ENCODE peak calls at places on chromosome 18, in four cellular contexts. Z is A549, C is GM12878, T is endothelial cell of umbilical vein. X is an unnamed sample.

GRCh38 chr18:58320907-58321561 is 277.0 kb downstream of the NEDD4L start:
- DNase-seq in Z (no peak), C (no peak), T (no peak), X (no peak)

GRCh38 chr18:63788447-63789096 is 13.4 kb downstream of the SERPINB7 start:
- DNase-seq in Z (peak; percentile 2), C (no peak), T (peak; percentile 79), X (peak; percentile 90)

GRCh38 chr18:63575680-63576079 is 11.5 kb upstream of the SERPINB13 start:
- DNase-seq in Z (no peak), C (no peak), T (no peak), X (peak; percentile 30)

GRCh38 chr18:44725300-44726096 is 44.8 kb downstream of the SETBP1 start:
- DNase-seq in Z (no peak), C (peak; percentile 71), T (peak; percentile 79), X (peak; percentile 44)

GRCh38 chr18:21763846-21764646 is 23.5 kb downstream of the MIB1 start:
- DNase-seq in Z (no peak), C (no peak), T (peak; percentile 60), X (no peak)

GRCh38 chr18:51077217-51077616 is 47.2 kb downstream of the SMAD4 start:
- DNase-seq in Z (no peak), C (no peak), T (no peak), X (no peak)

GRCh38 chr18:34339155-34339554 is 114.4 kb upstream of the NOL4 start:
- DNase-seq in Z (no peak), C (no peak), T (no peak), X (no peak)

GRCh38 chr18:53799134-53799533 is 425.3 kb downstream of the MBD2 start:
- DNase-seq in Z (no peak), C (no peak), T (no peak), X (no peak)

GRCh38 chr18:50802133-50802532 is 17.7 kb downstream of the MRO start:
- DNase-seq in Z (no peak), C (no peak), T (no peak), X (no peak)

GRCh38 chr18:2083691-2084090 is 487.6 kb downstream of the METTL4 start:
- DNase-seq in Z (no peak), C (no peak), T (no peak), X (peak; percentile 66)

GRCh38 chr18:35950628-35950982 is 21.9 kb upstream of the RMP24 start:
- DNase-seq in Z (no peak), C (no peak), T (no peak), X (no peak)

GRCh38 chr18:50748243-50749229 is 71.3 kb downstream of the MRO start:
- DNase-seq in Z (no peak), C (no peak), T (no peak), X (no peak)

GRCh38 chr18:7755753-7756475 is 188.8 kb downstream of the PTPRM start:
- DNase-seq in Z (no peak), C (no peak), T (peak; percentile 62), X (no peak)

GRCh38 chr18:7757175-7757574 is 190.1 kb downstream of the PTPRM start:
- DNase-seq in Z (no peak), C (no peak), T (no peak), X (no peak)

GRCh38 chr18:7750966-7751365 is 183.8 kb downstream of the PTPRM start:
- DNase-seq in Z (no peak), C (no peak), T (no peak), X (no peak)

GRCh38 chr18:7754258-7754657 is 187.1 kb downstream of the PTPRM start:
- DNase-seq in Z (no peak), C (no peak), T (no peak), X (no peak)

GRCh38 chr18:7754725-7755181 is 187.6 kb downstream of the PTPRM start:
- DNase-seq in Z (peak; percentile 8), C (no peak), T (no peak), X (no peak)
- TF ChIP-seq POLR2A in Z (no peak), C (no peak), T (no peak), X (no peak)

GRCh38 chr18:26442139-26442538 is 106.2 kb downstream of the KCTD1 start:
- DNase-seq in Z (no peak), C (no peak), T (no peak), X (no peak)
- TF ChIP-seq MAX in Z (no peak), C (no peak), T (no peak), X (no peak)

GRCh38 chr18:3593904-3594759 is 144.2 kb downstream of the TGIF1 start:
- DNase-seq in Z (peak; percentile 81), C (peak; percentile 81), T (peak; percentile 98), X (peak; percentile 86)
- TF ChIP-seq POLR2A in Z (peak; percentile 12), C (peak; percentile 81), T (peak; percentile 81), X (no peak)

DNA sequence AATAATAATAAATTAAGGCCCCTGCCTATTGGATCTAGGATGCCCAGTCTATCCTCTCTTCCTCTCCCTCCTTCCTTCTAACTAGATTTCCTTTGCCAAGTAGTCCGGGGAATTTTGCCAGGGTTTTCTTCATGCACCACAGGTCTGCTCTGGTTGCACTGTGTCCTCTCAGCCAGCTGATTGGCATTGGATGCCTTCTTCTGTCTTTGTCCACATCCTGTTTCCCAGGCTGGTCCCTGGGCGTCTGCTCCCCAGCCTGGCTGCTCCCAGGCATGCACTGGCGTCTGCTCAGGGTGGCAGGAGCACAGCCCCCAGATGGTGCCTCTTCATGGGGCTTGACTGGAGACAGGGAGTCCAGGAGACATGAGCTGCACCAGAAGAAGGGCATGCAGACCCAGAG is 66.4 kb downstream of the GALR1 start:
- DNase-seq in Z (no peak), C (no peak), T (no peak), X (no peak)
- TF ChIP-seq MAX in Z (no peak), C (no peak), T (no peak), X (no peak)

DNA sequence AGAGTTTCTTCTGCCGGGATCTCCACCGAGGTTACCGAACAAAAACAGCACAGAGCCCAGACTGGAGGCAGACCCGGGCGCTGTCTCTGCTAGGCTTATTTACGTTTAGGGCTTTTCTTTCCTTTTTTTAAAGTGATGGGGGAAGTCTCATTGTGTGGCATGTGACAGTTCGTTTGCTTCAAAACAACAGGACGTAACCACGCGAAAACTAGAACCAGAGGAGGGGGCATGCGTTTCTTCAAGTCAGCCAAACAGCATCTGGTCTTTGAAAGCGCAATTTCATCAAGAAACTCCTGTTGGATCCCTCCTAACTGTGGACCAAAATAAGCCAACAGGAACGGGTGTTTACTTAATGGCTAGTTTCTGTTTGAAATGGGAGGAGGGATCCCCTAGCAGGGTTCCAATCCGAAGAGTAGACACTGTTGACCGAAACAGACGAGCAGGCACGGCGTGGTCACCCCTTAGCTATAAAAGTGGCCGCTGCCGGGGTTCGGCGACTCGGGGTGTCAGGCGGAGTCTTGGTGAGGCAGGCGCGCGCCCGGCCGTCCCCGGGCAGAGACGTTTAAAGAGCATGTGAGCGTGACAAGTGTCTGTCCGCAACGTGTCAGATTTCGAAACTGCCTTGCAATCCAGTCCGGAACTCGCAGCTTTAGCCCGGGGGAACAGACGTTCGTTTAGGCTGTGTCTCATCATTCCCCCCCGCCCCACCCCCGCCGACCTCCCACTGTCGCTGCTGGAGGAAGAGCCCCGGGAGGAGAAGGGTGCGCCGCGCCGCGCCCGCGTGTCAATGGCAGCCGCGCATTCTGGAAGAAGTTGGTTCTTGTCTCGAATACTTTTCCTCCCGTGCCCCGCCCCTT is 899 bp upstream of the TGIF1 start:
- DNase-seq in Z (no peak), C (peak; percentile 44), T (peak; percentile 86), X (peak; percentile 98)
- TF ChIP-seq POLR2A in Z (peak; percentile 47), C (peak; percentile 86), T (no peak), X (peak; percentile 69)

GRCh38 chr18:24271381-24272331 is 126.0 kb downstream of the OSBPL1A start:
- DNase-seq in Z (peak; percentile 56), C (no peak), T (peak; percentile 78), X (peak; percentile 66)
- TF ChIP-seq MAX in Z (peak; percentile 46), C (no peak), T (no peak), X (no peak)

GRCh38 chr18:54958711-54959625 is at the start of gene CCDC68:
- DNase-seq in Z (peak; percentile 35), C (no peak), T (peak; percentile 18), X (no peak)
- TF ChIP-seq POLR2A in Z (no peak), C (no peak), T (no peak), X (no peak)

GRCh38 chr18:10590412-10590811 is 64.6 kb downstream of the NAPG start:
- DNase-seq in Z (no peak), C (no peak), T (no peak), X (no peak)
- TF ChIP-seq MAX in Z (no peak), C (no peak), T (no peak), X (no peak)

GRCh38 chr18:9960263-9960904 is 46.6 kb downstream of the VAPA start:
- DNase-seq in Z (no peak), C (no peak), T (no peak), X (no peak)
- TF ChIP-seq POLR2A in Z (no peak), C (no peak), T (no peak), X (no peak)

GRCh38 chr18:48031641-48032040 is 101.2 kb upstream of the SMAD2 start:
- DNase-seq in Z (no peak), C (no peak), T (no peak), X (no peak)

GRCh38 chr18:48028716-48029115 is 98.3 kb upstream of the SMAD2 start:
- DNase-seq in Z (no peak), C (no peak), T (no peak), X (no peak)

GRCh38 chr18:48032876-48033769 is 102.7 kb upstream of the SMAD2 start:
- DNase-seq in Z (no peak), C (no peak), T (no peak), X (no peak)

GRCh38 chr18:48029296-48029986 is 99.0 kb upstream of the SMAD2 start:
- DNase-seq in Z (no peak), C (no peak), T (no peak), X (no peak)

DNA sequence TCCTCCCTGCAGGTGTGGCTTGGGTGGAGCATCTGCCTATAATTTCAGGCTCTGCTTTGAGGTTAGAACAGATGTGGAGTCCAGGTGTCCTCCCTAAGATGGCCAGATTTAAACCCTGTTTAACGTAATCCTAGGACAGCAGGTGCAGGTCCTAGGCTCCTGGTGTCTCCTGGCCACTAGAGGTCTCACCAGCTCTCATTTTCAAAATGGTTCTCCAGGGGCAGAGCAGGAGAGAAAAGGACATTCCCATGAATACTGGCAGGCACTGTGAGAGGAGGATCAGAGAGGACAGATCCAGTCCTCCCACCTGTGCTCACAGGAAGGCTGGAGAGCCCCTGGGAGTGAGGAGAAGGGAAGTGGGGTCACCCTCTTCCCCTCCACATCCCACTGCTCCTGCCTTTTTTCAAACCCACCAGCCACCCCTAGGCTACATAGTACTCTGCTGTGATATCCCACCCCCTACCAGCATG is 100.6 kb upstream of the SMAD2 start:
- DNase-seq in Z (peak; percentile 40), C (no peak), T (peak; percentile 35), X (peak; percentile 54)
- TF ChIP-seq MAX in Z (no peak), C (no peak), T (no peak), X (no peak)